ENCODE peak calls at places on chromosome 12, in eight cellular contexts. Y is heart left ventricle; E is GM13976; R is ascending aorta; S is lower leg skin; T is CD8-positive, alpha-beta T cell; V is natural killer cell; W is BE2C. P is an unnamed sample.

GRCh38 chr12:12995088-12995487 is 5.0 kb downstream of the HEBP1 start:
- DNase-seq in Y (no peak), E (no peak), R (no peak), S (no peak), T (no peak), V (no peak), W (no peak), P (no peak)

GRCh38 chr12:5593056-5593455 is 161.1 kb downstream of the NTF3 start:
- DNase-seq in Y (no peak), E (no peak), R (no peak), S (no peak), T (no peak), V (no peak), W (no peak), P (no peak)

GRCh38 chr12:102314821-102315220 is 117.2 kb upstream of the PMCH start:
- DNase-seq in Y (no peak), E (no peak), R (no peak), S (no peak), T (no peak), V (no peak), W (no peak), P (no peak)

GRCh38 chr12:94074970-94075695 is 73.2 kb upstream of the PLXNC1 start:
- DNase-seq in Y (peak), E (peak), R (no peak), S (peak), T (no peak), V (no peak), W (peak), P (no peak)

GRCh38 chr12:13947237-13947945 is 34.0 kb downstream of the GRIN2B start:
- DNase-seq in Y (no peak), E (no peak), R (no peak), S (no peak), T (no peak), V (no peak), W (no peak), P (no peak)

GRCh38 chr12:118061876-118062791 is 1.2 kb upstream of the WSB2 start:
- DNase-seq in Y (peak), E (peak), R (no peak), S (peak), T (peak), V (no peak), W (no peak), P (no peak)

GRCh38 chr12:45914090-45914489 is 76.3 kb downstream of the SCAF11 start:
- DNase-seq in Y (no peak), E (peak), R (no peak), S (no peak), T (no peak), V (no peak), W (no peak), P (no peak)

GRCh38 chr12:109304485-109304884 is 4.6 kb downstream of the FOXN4 start:
- DNase-seq in Y (no peak), E (peak), R (no peak), S (no peak), T (no peak), V (no peak), W (peak), P (no peak)

GRCh38 chr12:46303039-46303666 is 34.3 kb upstream of the SLC38A1 start:
- DNase-seq in Y (no peak), E (peak), R (no peak), S (no peak), T (peak), V (no peak), W (peak), P (peak)

GRCh38 chr12:125185740-125186470 is 120.7 kb downstream of the AACS start:
- DNase-seq in Y (peak), E (peak), R (no peak), S (peak), T (no peak), V (no peak), W (peak), P (peak)

GRCh38 chr12:110816761-110817160 is 30.0 kb upstream of the CCDC63 start:
- DNase-seq in Y (no peak), E (no peak), R (no peak), S (no peak), T (no peak), V (no peak), W (no peak), P (no peak)

DNA sequence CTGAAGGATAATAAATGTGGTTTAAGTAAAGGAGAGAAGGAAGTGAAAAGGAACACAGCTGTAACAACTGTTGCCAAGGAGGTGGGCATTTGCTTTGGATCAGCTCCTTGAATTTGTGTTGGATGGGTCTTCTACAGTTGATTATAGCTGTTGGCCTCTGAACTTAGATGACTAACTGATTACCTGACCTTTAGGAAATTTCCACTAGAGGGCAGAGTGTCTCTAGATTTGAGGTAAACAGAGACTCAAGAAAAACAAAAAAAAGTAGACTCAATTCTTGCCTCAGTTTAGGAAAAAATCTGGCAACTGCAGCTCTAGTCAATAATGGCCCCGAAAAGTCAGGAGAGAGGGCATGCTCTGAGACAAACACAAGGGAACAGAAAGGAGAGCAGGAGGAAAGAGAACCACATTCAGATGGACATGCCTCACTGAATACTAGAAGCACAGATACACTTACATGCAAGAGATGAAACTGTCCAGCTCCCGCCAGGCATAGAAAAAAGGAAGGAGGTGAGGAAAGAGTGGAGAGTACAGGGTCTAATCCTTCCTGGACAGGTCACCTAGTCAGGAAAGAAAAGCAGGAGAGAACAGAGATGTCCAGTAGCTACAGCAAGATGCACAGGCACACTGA is 20.6 kb downstream of the COX14 start:
- DNase-seq in Y (no peak), E (peak), R (no peak), S (no peak), T (no peak), V (no peak), W (no peak), P (peak)
- TF ChIP-seq CTCF in Y (peak), E (peak), R (no peak), S (no peak), T (peak), V (peak), W (peak), P (peak)

DNA sequence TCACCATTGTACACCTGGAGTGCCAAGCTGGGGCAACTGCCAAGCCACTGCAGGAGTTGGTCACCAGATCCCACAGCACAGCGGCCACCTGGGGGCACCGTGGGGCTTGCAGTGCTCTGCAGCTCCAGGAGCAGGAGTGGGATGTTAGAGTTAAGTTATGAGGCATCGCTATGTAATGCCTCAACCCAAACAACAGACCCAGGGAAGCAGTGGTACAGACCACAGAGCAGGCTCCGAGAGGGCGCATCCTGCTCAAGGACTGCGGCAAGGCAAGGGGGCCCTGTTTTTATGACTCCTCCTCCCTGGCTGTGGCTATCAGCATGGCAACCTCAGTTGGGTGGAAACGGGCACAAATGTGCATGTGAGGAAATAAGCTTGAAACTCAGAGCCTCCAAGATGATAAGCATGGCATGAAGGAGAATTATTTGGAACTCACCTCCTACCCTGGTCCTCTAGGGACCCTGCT is 63.1 kb downstream of the ARL6IP4 start:
- DNase-seq in Y (peak), E (peak), R (peak), S (peak), T (peak), V (peak), W (peak), P (peak)
- TF ChIP-seq CTCF in Y (peak), E (peak), R (peak), S (no peak), T (peak), V (peak), W (peak), P (peak)

DNA sequence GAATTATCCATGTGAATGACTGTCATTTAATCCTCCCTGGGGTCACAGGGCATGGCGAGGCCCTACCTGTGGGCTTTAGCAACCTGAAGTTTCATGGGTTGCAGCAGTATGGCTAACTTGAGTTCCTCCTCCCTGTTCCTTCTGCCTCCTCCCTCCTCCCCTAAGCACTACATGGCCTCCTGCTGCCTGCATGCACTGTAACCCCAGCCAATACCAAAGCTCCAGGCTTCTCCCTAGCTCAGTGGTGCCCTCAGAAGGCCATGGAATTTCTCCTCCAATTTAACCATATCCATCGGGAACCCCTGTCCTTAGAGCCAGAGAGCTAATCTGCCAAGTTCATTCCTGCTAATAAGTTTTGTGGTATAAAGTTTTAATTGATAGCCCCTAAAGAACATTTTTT is 95.1 kb downstream of the NT5DC3 start:
- DNase-seq in Y (no peak), E (no peak), R (no peak), S (no peak), T (no peak), V (no peak), W (no peak), P (no peak)
- TF ChIP-seq CTCF in Y (no peak), E (no peak), R (no peak), S (no peak), T (no peak), V (no peak), W (no peak), P (no peak)

GRCh38 chr12:88052686-88053085 is 23.5 kb upstream of the C12orf50 start:
- DNase-seq in Y (no peak), E (no peak), R (no peak), S (no peak), T (no peak), V (no peak), W (peak), P (no peak)
- TF ChIP-seq CTCF in Y (peak), E (peak), R (no peak), S (no peak), T (no peak), V (no peak), W (peak), P (peak)

DNA sequence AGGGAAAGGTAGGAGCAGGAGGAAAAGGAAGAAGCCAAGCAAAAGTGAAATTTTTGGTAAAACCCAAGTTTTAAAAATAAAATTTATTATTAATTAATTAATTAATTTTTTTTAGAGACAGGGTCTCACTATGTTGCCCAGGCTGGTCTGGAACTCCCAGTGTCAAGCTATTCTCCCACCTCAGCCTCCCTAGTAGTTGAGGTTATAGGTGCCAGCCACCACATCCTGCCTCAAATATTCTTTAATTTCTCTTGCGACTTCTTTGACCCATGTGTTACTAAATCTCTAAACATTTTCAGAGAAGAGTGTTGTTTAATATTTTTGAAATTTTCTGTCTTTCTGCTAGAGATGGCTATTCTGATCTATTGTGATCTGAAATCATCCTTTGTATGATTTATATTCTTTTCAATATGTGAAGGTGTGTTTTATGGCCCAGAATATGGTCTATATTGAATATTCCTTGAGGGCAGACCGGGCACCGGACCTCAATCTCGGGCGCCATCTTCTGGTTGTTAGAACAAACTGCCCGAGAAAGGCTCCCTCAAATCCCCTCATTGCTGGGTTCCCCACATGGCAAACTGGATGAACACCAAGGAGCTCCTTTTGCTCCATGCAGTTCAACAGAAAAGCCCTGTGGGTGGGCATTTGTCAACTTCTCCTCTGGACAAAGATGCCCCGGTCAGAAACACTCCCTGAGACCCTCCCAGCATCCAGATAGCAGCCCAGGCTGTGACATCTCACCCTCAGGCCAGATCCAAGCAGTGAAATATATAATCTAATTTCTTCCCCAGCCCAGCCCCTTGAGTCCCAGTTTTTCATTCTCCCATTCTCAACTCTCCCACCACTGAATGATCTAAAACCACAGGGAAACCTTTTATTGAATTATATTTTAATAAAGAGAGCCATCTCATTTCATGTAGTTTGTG is 110.5 kb downstream of the ASCL4 start:
- DNase-seq in Y (no peak), E (peak), R (no peak), S (peak), T (peak), V (peak), W (peak), P (peak)
- TF ChIP-seq CTCF in Y (peak), E (peak), R (peak), S (no peak), T (peak), V (peak), W (peak), P (peak)

DNA sequence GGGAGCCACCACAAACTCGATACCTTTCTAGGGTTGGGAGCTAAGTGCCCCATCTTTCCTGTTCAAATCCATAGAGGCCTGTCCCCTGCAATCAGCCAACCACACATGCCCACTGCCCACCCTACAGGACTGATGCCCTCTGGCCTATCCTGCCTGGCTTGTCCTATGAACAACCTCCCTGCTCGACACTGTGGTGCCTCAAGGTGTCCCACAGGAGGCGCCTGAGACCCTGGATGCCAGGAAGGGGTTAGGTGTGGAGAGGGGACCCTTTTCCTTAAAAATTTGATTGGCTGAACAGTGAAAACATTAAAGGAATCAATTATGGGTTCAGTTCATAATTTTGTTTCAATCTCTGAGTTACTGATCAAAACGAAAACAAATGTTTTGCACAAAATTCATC is 97.3 kb upstream of the FZD10 start:
- DNase-seq in Y (no peak), E (no peak), R (no peak), S (no peak), T (no peak), V (no peak), W (no peak), P (no peak)
- TF ChIP-seq CTCF in Y (no peak), E (no peak), R (no peak), S (no peak), T (no peak), V (no peak), W (no peak), P (no peak)

DNA sequence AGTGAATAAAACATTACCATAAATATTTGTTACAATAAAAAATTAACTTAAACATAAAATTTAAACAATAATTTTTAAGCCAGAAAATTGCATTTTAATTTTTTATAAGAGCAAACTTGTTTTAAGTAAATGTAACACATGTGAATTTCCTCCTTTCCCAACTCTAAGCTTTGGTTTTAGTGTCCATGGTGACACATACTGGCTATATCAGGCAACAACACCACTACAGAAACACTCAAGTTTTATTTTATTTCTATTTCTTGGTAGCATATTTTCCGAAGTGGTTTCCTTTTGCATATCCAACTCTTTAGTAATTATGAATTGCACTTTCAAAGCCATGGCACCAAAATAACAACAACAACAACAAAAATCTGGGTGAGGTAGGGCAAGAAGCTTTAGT is 2.2 kb downstream of the NELL2 start:
- DNase-seq in Y (no peak), E (peak), R (no peak), S (no peak), T (no peak), V (no peak), W (no peak), P (no peak)
- TF ChIP-seq CTCF in Y (no peak), E (peak), R (no peak), S (no peak), T (peak), V (no peak), W (no peak), P (no peak)

GRCh38 chr12:30965613-30965985 is 39.1 kb downstream of the TSPAN11 start:
- DNase-seq in Y (no peak), E (no peak), R (no peak), S (no peak), T (no peak), V (no peak), W (no peak), P (no peak)
- TF ChIP-seq CTCF in Y (no peak), E (no peak), R (no peak), S (no peak), T (no peak), V (no peak), W (no peak), P (no peak)

GRCh38 chr12:57475271-57476161 is 4.2 kb downstream of the ARHGAP9 start:
- DNase-seq in Y (no peak), E (no peak), R (no peak), S (no peak), T (no peak), V (no peak), W (peak), P (no peak)

GRCh38 chr12:57477710-57478681 is 1.7 kb downstream of the ARHGAP9 start:
- DNase-seq in Y (no peak), E (peak), R (no peak), S (no peak), T (peak), V (peak), W (no peak), P (peak)

GRCh38 chr12:57474862-57475261 is 4.8 kb downstream of the ARHGAP9 start:
- DNase-seq in Y (no peak), E (no peak), R (no peak), S (no peak), T (no peak), V (no peak), W (no peak), P (no peak)

GRCh38 chr12:57476993-57477709 is 2.5 kb downstream of the ARHGAP9 start:
- DNase-seq in Y (no peak), E (no peak), R (no peak), S (no peak), T (no peak), V (no peak), W (no peak), P (no peak)

GRCh38 chr12:57476162-57476992 is 3.3 kb downstream of the ARHGAP9 start:
- DNase-seq in Y (no peak), E (peak), R (no peak), S (no peak), T (peak), V (peak), W (no peak), P (peak)
- TF ChIP-seq CTCF in Y (no peak), E (peak), R (no peak), S (no peak), T (peak), V (peak), W (no peak), P (peak)